ENCODE peak calls at places on chromosomes 5 and 9, in four cellular contexts. W is fibroblast of mammary gland, L is GM12865, P is psoas muscle. B is an unnamed sample.

GRCh38 chr5:180339583-180340183 is 13.5 kb downstream of the GFPT2 start:
- DNase-seq in W (peak), L (no peak), P (no peak), B (no peak)

GRCh38 chr5:6545770-6546690 is 86.8 kb downstream of the NSUN2 start:
- DNase-seq in W (no peak), P (no peak), L (no peak), B (peak)

GRCh38 chr9:107807183-107807582 is 317.6 kb upstream of the KLF4 start:
- DNase-seq in L (no peak), P (no peak), W (peak), B (peak)

GRCh38 chr9:128107260-128107970 is 20.1 kb downstream of the PTGES2 start:
- DNase-seq in L (no peak), W (no peak), P (peak), B (no peak)

GRCh38 chr9:82957526-82958379 is 105.2 kb downstream of the RASEF start:
- DNase-seq in L (no peak), W (no peak), P (no peak), B (no peak)

GRCh38 chr5:39517800-39518199 is 93.0 kb upstream of the DAB2 start:
- DNase-seq in W (peak), L (no peak), P (no peak), B (peak)

GRCh38 chr9:34049630-34050384 is 1.1 kb upstream of the UBAP2 start:
- DNase-seq in P (no peak), L (peak), W (no peak), B (no peak)

GRCh38 chr5:141695627-141696180 is 13.7 kb upstream of the ARAP3 start:
- DNase-seq in W (no peak), P (no peak), L (no peak), B (no peak)

GRCh38 chr5:16431482-16431881 is 34.1 kb downstream of the ZNF622 start:
- DNase-seq in W (no peak), P (no peak), L (no peak), B (no peak)

GRCh38 chr5:133048993-133049725 is 2.7 kb upstream of the HSPA4 start:
- DNase-seq in P (no peak), W (no peak), L (no peak), B (no peak)

GRCh38 chr5:10595305-10595677 is 31.4 kb downstream of the ANKRD33B start:
- DNase-seq in P (no peak), W (peak), L (no peak), B (peak)

GRCh38 chr9:94868462-94868861 is 142.0 kb downstream of the AOPEP start:
- DNase-seq in L (no peak), W (no peak), P (no peak), B (peak)

GRCh38 chr9:94866770-94867169 is 140.3 kb downstream of the AOPEP start:
- DNase-seq in L (no peak), W (no peak), P (no peak), B (peak)

GRCh38 chr9:94867281-94867841 is 140.9 kb downstream of the AOPEP start:
- DNase-seq in L (no peak), W (peak), P (peak), B (peak)

GRCh38 chr9:94869415-94869838 is 142.9 kb downstream of the AOPEP start:
- DNase-seq in L (no peak), W (no peak), P (no peak), B (peak)

GRCh38 chr9:94867842-94868312 is 141.4 kb downstream of the AOPEP start:
- DNase-seq in W (peak), P (no peak), L (no peak), B (peak)
- H3K4me3 ChIP-seq in W (no peak), P (peak), L (no peak), B (no peak)

DNA sequence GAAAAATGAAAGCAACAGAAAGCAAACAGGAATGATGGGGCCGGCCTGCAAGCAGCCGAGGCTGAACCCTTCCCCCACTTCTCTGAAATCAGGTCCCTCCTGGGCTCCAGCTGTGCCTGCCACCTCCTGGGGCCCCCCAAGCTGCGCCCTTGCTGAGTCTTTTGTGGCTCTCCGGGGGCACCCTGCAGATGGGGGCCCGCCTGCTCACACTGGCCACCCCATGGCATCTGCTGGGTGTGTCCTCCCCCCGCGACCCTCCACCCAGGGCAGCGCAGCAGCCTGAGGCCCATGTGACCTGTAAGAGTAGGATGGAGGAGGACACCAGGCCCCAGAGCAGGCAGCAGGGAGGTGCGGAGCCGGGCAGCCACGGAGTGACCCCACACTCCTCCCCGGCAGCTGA is 5.7 kb downstream of the GPSM1 start:
- DNase-seq in W (no peak), P (no peak), L (no peak), B (no peak)
- TF ChIP-seq CTCF in W (no peak), P (no peak), L (no peak), B (no peak)

GRCh38 chr9:95516221-95516735 is 493 bp downstream of the PTCH1 start:
- DNase-seq in W (peak), P (peak), L (no peak), B (no peak)

GRCh38 chr9:95516736-95517558 is at the start of gene PTCH1:
- DNase-seq in P (peak), W (peak), L (no peak), B (peak)

GRCh38 chr9:95513722-95514121 is 3.0 kb downstream of the PTCH1 start:
- DNase-seq in L (no peak), W (no peak), P (no peak), B (no peak)

GRCh38 chr9:95514402-95514801 is 2.4 kb downstream of the PTCH1 start:
- DNase-seq in P (no peak), W (no peak), L (no peak), B (no peak)

DNA sequence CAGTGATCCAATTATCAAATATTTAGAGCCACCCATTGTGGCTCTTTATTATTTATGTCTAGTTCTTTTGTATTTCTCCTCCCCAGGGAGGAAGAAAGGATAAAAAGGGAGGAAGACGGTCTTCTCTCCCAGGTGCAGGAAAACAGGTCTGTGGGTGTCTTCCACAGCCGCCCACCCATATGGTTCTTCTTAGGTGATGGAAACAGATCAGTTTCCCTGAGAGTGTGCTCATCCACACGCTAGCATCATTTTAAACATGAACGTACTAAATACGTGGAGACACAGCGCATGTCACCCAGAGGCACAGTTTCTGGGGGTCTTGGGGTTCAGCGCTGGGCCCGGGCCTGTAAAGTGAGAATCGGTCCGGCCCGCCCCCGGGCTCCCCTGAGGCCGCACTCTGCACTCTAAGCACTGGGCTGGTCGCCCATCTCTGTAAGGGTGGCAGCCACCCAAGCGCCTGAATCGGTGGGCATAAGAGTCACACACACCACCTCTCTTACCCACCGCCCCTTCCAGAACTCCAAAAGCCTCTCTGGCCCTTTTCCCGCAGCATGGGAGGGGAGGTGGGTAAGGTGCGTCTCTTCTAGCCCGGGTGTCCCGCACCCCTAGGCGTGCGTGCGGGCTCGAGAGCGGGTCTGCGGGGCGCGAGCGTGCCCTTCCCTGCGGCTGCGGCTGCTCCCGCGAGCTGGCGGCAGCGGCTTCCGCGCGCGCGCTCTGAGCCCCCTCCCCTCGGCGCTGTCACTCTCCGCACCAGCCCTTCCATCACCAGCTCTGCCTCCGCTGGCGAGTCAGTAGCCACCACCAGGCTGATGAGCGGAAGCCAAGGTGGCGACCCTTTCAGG is 1.3 kb downstream of the PTCH1 start:
- DNase-seq in L (no peak), P (no peak), W (no peak), B (no peak)
- H3K4me3 ChIP-seq in L (no peak), P (peak), W (peak), B (peak)

GRCh38 chr9:97057651-97058050 is 18.7 kb upstream of the CTSV start:
- DNase-seq in L (no peak), W (no peak), P (no peak), B (no peak)
- TF ChIP-seq CTCF in L (no peak), W (no peak), P (no peak), B (no peak)